ENCODE peak calls at places on chromosomes 1 and 21, in nine cellular contexts. G is GM23338, O is stomach, L is transverse colon, X is esophagus muscularis mucosa, E is K562, T is breast epithelium, J is SK-N-SH, R is H1. Q is an unnamed sample.

GRCh38 chr1:65157546-65157941 is 9.5 kb downstream of the AK4 start:
- DNase-seq in G (no peak), O (no peak), L (no peak), X (no peak), E (no peak), T (no peak), J (no peak), R (no peak), Q (no peak)

GRCh38 chr1:10507111-10507879 is 32.5 kb downstream of the PEX14 start:
- DNase-seq in G (peak; percentile 86), O (peak; percentile 61), L (peak; percentile 62), X (no peak), E (peak; percentile 63), T (peak; percentile 63), J (peak; percentile 83), R (no peak), Q (peak; percentile 71)

GRCh38 chr1:226201029-226201593 is 14.6 kb upstream of the ACBD3 start:
- DNase-seq in G (peak; percentile 74), O (no peak), L (peak; percentile 20), X (no peak), E (peak; percentile 41), T (no peak), J (no peak), R (no peak), Q (no peak)

GRCh38 chr1:55904541-55904940 is 674.8 kb downstream of the PLPP3 start:
- DNase-seq in G (peak; percentile 30), O (no peak), L (no peak), X (no peak), E (no peak), T (no peak), J (no peak), R (no peak), Q (no peak)

GRCh38 chr1:64469977-64470669 is at the start of gene CACHD1:
- DNase-seq in G (peak; percentile 87), O (peak; percentile 83), L (peak; percentile 63), X (peak; percentile 95), E (no peak), T (peak; percentile 70), J (peak; percentile 95), R (peak; percentile 85), Q (peak; percentile 81)

GRCh38 chr1:89724369-89725015 is 91.6 kb downstream of the LRRC8C start:
- DNase-seq in G (no peak), O (no peak), L (peak; percentile 11), X (no peak), E (no peak), T (no peak), J (no peak), R (no peak), Q (no peak)

GRCh38 chr1:206847946-206848345 is 17.5 kb upstream of the IL20 start:
- DNase-seq in G (no peak), O (no peak), L (no peak), X (no peak), E (no peak), T (no peak), J (no peak), R (no peak), Q (no peak)

GRCh38 chr21:36699026-36699545 is at the start of gene SIM2:
- DNase-seq in G (peak; percentile 62), O (peak; percentile 90), L (no peak), X (no peak), E (peak; percentile 48), T (no peak), J (peak; percentile 58), R (no peak), Q (peak; percentile 63)

GRCh38 chr1:209107535-209107934 is 476.0 kb upstream of the CAMK1G start:
- DNase-seq in G (no peak), O (no peak), L (peak; percentile 44), X (no peak), E (no peak), T (no peak), J (no peak), R (no peak), Q (no peak)

GRCh38 chr1:156744344-156744743 is 3.5 kb upstream of the MRPL24 start:
- DNase-seq in G (no peak), O (no peak), L (no peak), X (no peak), E (no peak), T (no peak), J (no peak), R (no peak), Q (no peak)

GRCh38 chr1:117883620-117884019 is 45.8 kb downstream of the GDAP2 start:
- DNase-seq in G (no peak), O (no peak), L (no peak), X (no peak), E (no peak), T (no peak), J (no peak), R (no peak), Q (no peak)

GRCh38 chr1:218705911-218706893 is 361.1 kb downstream of the TGFB2 start:
- DNase-seq in G (no peak), O (no peak), L (no peak), X (no peak), E (no peak), T (peak; percentile 63), J (no peak), R (no peak), Q (no peak)

GRCh38 chr1:227391204-227391603 is 72.9 kb upstream of the CDC42BPA start:
- DNase-seq in G (no peak), O (no peak), L (no peak), X (no peak), E (peak; percentile 51), T (no peak), J (no peak), R (no peak), Q (no peak)

GRCh38 chr1:36204347-36204909 is 19.8 kb upstream of the THRAP3 start:
- DNase-seq in G (no peak), O (peak; percentile 51), L (no peak), X (no peak), E (no peak), T (peak; percentile 84), J (no peak), R (no peak), Q (peak; percentile 59)

GRCh38 chr1:228307218-228308023 is 99.2 kb downstream of the TRIM11 start:
- DNase-seq in G (no peak), O (peak; percentile 23), L (no peak), X (no peak), E (no peak), T (no peak), J (no peak), R (no peak), Q (no peak)

GRCh38 chr1:114156538-114157274 is 3.0 kb upstream of the SYT6 start:
- DNase-seq in G (peak; percentile 39), O (no peak), L (no peak), X (no peak), E (no peak), T (no peak), J (no peak), R (no peak), Q (no peak)

GRCh38 chr1:5597991-5598823 is 394.0 kb downstream of the NPHP4 start:
- DNase-seq in G (no peak), O (peak; percentile 66), L (no peak), X (peak; percentile 79), E (no peak), T (peak; percentile 30), J (peak; percentile 47), R (no peak), Q (peak; percentile 83)
- TF ChIP-seq CTCF in G (no peak), O (no peak), L (no peak), X (no peak), E (peak; percentile 36), T (peak; percentile 13), J (no peak), R (peak; percentile 44), Q (peak; percentile 9)

GRCh38 chr1:26826261-26827201 is at the start of gene ZDHHC18:
- DNase-seq in G (peak; percentile 82), O (peak; percentile 76), L (peak; percentile 76), X (no peak), E (peak; percentile 97), T (no peak), J (peak; percentile 98), R (peak; percentile 86), Q (peak; percentile 58)

GRCh38 chr1:26822737-26823395 is 3.6 kb upstream of the ZDHHC18 start:
- DNase-seq in G (peak; percentile 58), O (no peak), L (no peak), X (no peak), E (peak; percentile 29), T (no peak), J (no peak), R (no peak), Q (no peak)

GRCh38 chr1:26824735-26825134 is 1.8 kb upstream of the ZDHHC18 start:
- DNase-seq in G (no peak), O (no peak), L (no peak), X (no peak), E (no peak), T (no peak), J (no peak), R (no peak), Q (peak; percentile 52)

GRCh38 chr1:26814893-26815292 is 11.6 kb upstream of the ZDHHC18 start:
- DNase-seq in G (no peak), O (no peak), L (no peak), X (no peak), E (no peak), T (no peak), J (no peak), R (no peak), Q (no peak)

DNA sequence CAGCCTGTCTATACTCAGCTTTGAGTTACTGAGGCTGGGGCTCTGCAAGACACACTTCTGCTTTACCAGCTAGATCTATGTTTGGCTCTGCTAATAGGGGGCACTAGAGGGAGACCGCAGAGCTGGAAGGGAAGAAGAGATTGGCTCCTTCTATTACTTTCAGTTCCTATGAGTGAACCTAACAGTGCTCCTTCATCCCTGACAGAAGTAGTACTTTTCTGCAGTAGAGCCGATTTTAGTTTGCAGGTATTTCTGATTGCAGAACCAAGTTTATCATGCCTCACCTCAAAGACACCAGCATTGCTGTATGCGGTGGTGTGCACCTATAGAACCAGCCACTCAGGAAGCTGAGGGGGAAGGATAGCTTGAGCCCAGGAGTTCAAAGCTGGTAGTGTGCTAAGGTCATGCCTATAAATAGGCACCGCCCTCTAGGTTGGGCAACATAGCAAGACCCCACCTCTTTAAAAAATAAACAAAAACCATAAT is 5.7 kb upstream of the ZDHHC18 start:
- DNase-seq in G (peak; percentile 27), O (no peak), L (peak; percentile 25), X (no peak), E (peak; percentile 26), T (no peak), J (no peak), R (no peak), Q (no peak)
- H3K27ac ChIP-seq in G (no peak overlapping the region), O (no peak overlapping the region), L (no peak overlapping the region), X (no peak overlapping the region), E (no peak overlapping the region), T (no peak overlapping the region), J (no peak overlapping the region), R (no peak overlapping the region), Q (no peak overlapping the region)

GRCh38 chr21:45448283-45448809 is 43.4 kb downstream of the COL18A1 start:
- DNase-seq in G (no peak), O (no peak), L (no peak), X (no peak), E (no peak), T (no peak), J (no peak), R (no peak), Q (no peak)
- TF ChIP-seq POLR2AphosphoS5 in G (no peak), O (no peak), L (no peak), X (no peak), E (no peak), T (no peak), J (no peak), R (no peak), Q (no peak)

DNA sequence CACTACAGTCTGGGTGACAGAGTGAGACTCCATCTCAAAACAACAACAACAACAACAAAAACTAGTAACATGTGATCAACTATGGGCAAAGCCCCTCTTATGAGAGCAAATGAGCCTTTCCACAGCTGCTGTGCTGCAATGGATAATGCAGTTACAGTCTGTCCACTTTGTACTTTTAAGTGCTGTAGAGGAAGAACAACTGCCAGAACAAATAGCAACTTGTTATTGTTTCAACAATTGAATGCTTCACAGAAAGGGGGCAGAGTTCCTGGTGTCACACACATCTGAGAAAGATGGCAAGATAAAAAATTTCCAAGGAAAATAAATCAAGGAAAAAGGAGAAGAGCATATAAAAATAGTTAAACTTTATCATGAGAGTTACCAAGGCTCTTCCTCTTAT is 243.6 kb upstream of the DMRTA2 start:
- DNase-seq in G (peak; percentile 8), O (no peak), L (no peak), X (no peak), E (no peak), T (no peak), J (no peak), R (no peak), Q (no peak)
- TF ChIP-seq CTCF in G (peak; percentile 8), O (no peak), L (no peak), X (no peak), E (peak; percentile 20), T (no peak), J (peak; percentile 25), R (no peak), Q (no peak)

Q was measured in prostate gland.